ENCODE peak calls at places on chromosomes 16 and 17, in eight cellular contexts. One of them, this sample, is unnamed.

GRCh38 chr17:75142236-75142971 is 10.9 kb upstream of the NT5C start:
- DNase-seq in tibial nerve: no peak
- DNase-seq in GM06990: no peak
- DNase-seq in endothelial cell of umbilical vein: no peak
- DNase-seq in tibial artery: no peak
- DNase-seq in ovary: no peak
- DNase-seq in esophagus squamous epithelium: no peak
- DNase-seq in HCT116: no peak
- DNase-seq in this sample: no peak

GRCh38 chr17:41147531-41148204 is 2.0 kb downstream of the KRTAP4-5 start:
- DNase-seq in GM06990: no peak
- DNase-seq in tibial nerve: no peak
- DNase-seq in tibial artery: no peak
- DNase-seq in esophagus squamous epithelium: no peak
- DNase-seq in HCT116: no peak
- DNase-seq in ovary: no peak
- DNase-seq in endothelial cell of umbilical vein: no peak
- DNase-seq in this sample: no peak

GRCh38 chr16:85168732-85169256 is 56.5 kb upstream of the CIBAR2 start:
- DNase-seq in tibial artery: peak; percentile 70
- DNase-seq in endothelial cell of umbilical vein: no peak
- DNase-seq in HCT116: no peak
- DNase-seq in esophagus squamous epithelium: no peak
- DNase-seq in tibial nerve: peak; percentile 60
- DNase-seq in GM06990: no peak
- DNase-seq in ovary: peak; percentile 89
- DNase-seq in this sample: no peak

GRCh38 chr16:64627288-64627687 is 494.6 kb downstream of the CDH11 start:
- DNase-seq in ovary: no peak
- DNase-seq in tibial artery: no peak
- DNase-seq in GM06990: no peak
- DNase-seq in esophagus squamous epithelium: no peak
- DNase-seq in HCT116: no peak
- DNase-seq in endothelial cell of umbilical vein: no peak
- DNase-seq in tibial nerve: no peak
- DNase-seq in this sample: no peak

GRCh38 chr17:19753661-19754463 is 5.8 kb upstream of the ALDH3A1 start:
- DNase-seq in ovary: no peak
- DNase-seq in GM06990: no peak
- DNase-seq in tibial nerve: no peak
- DNase-seq in endothelial cell of umbilical vein: no peak
- DNase-seq in HCT116: peak; percentile 54
- DNase-seq in esophagus squamous epithelium: no peak
- DNase-seq in tibial artery: no peak
- DNase-seq in this sample: no peak

GRCh38 chr16:67110136-67110847 is 551 bp downstream of the PHAF1 start:
- DNase-seq in HCT116: no peak
- DNase-seq in esophagus squamous epithelium: no peak
- DNase-seq in tibial nerve: no peak
- DNase-seq in endothelial cell of umbilical vein: no peak
- DNase-seq in ovary: no peak
- DNase-seq in GM06990: no peak
- DNase-seq in tibial artery: peak; percentile 32
- DNase-seq in this sample: no peak

GRCh38 chr17:58348038-58348437 is 4.0 kb downstream of the SUPT4H1 start:
- DNase-seq in GM06990: no peak
- DNase-seq in ovary: no peak
- DNase-seq in endothelial cell of umbilical vein: no peak
- DNase-seq in tibial nerve: no peak
- DNase-seq in esophagus squamous epithelium: no peak
- DNase-seq in HCT116: no peak
- DNase-seq in tibial artery: no peak
- DNase-seq in this sample: no peak

GRCh38 chr16:82181456-82182185 is 11.6 kb upstream of the MPHOSPH6 start:
- DNase-seq in GM06990: no peak
- DNase-seq in ovary: no peak
- DNase-seq in esophagus squamous epithelium: no peak
- DNase-seq in endothelial cell of umbilical vein: no peak
- DNase-seq in HCT116: no peak
- DNase-seq in tibial artery: no peak
- DNase-seq in tibial nerve: no peak
- DNase-seq in this sample: no peak

GRCh38 chr17:49901460-49902331 is 53.8 kb upstream of the TAC4 start:
- DNase-seq in esophagus squamous epithelium: no peak
- DNase-seq in ovary: no peak
- DNase-seq in tibial nerve: no peak
- DNase-seq in HCT116: peak; percentile 13
- DNase-seq in tibial artery: no peak
- DNase-seq in endothelial cell of umbilical vein: no peak
- DNase-seq in GM06990: no peak
- DNase-seq in this sample: no peak

GRCh38 chr17:38982858-38983746 is 15.9 kb upstream of the FBXO47 start:
- DNase-seq in tibial nerve: no peak
- DNase-seq in HCT116: peak; percentile 53
- DNase-seq in endothelial cell of umbilical vein: peak; percentile 74
- DNase-seq in esophagus squamous epithelium: no peak
- DNase-seq in ovary: peak; percentile 39
- DNase-seq in tibial artery: peak; percentile 53
- DNase-seq in GM06990: no peak
- DNase-seq in this sample: no peak

GRCh38 chr17:15121426-15121825 is 143.7 kb downstream of the PMP22 start:
- DNase-seq in esophagus squamous epithelium: no peak
- DNase-seq in endothelial cell of umbilical vein: no peak
- DNase-seq in tibial artery: no peak
- DNase-seq in tibial nerve: no peak
- DNase-seq in HCT116: no peak
- DNase-seq in ovary: no peak
- DNase-seq in GM06990: no peak
- DNase-seq in this sample: no peak

GRCh38 chr17:41415833-41416335 is 8.5 kb downstream of the KRT37 start:
- DNase-seq in ovary: peak; percentile 72
- DNase-seq in esophagus squamous epithelium: no peak
- DNase-seq in GM06990: no peak
- DNase-seq in HCT116: no peak
- DNase-seq in tibial nerve: no peak
- DNase-seq in endothelial cell of umbilical vein: no peak
- DNase-seq in tibial artery: peak; percentile 58
- DNase-seq in this sample: no peak

GRCh38 chr16:14362774-14363371 is 267.2 kb downstream of the PARN start:
- DNase-seq in ovary: no peak
- DNase-seq in HCT116: no peak
- DNase-seq in GM06990: no peak
- DNase-seq in tibial nerve: no peak
- DNase-seq in tibial artery: no peak
- DNase-seq in endothelial cell of umbilical vein: no peak
- DNase-seq in esophagus squamous epithelium: no peak
- DNase-seq in this sample: no peak

GRCh38 chr16:78465730-78466129 is 366.3 kb downstream of the WWOX start:
- DNase-seq in esophagus squamous epithelium: no peak
- DNase-seq in HCT116: no peak
- DNase-seq in ovary: no peak
- DNase-seq in endothelial cell of umbilical vein: no peak
- DNase-seq in tibial nerve: no peak
- DNase-seq in tibial artery: no peak
- DNase-seq in GM06990: no peak
- DNase-seq in this sample: no peak
- TF ChIP-seq CTCF in esophagus squamous epithelium: no peak
- TF ChIP-seq CTCF in HCT116: no peak
- TF ChIP-seq CTCF in ovary: no peak
- TF ChIP-seq CTCF in endothelial cell of umbilical vein: no peak
- TF ChIP-seq CTCF in tibial nerve: no peak
- TF ChIP-seq CTCF in tibial artery: no peak
- TF ChIP-seq CTCF in GM06990: no peak
- TF ChIP-seq CTCF in this sample: no peak

DNA sequence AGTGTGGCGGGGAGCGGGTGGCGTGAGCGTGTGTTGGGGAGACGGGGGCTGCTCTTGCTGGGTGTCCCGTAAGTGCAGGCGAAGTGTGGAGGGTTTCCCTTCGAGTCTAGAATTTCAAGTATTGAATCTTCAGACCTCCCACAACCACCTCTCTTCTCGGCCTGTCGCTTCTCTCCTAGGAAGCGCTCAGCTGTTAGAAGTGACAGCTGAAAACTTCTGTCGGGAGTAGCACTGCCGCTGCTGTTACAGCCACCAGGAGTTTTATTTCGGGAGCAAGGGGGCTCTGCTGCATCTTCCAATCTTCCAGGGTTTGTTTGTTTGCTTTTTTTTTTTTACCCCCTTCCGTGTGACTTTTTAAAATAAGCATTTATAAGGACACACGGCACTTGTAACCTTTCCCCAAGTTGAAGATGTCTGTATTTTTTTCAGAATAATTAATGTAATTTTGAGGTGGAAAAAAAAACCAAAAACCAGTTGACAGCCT is 738 bp downstream of the RPS6KB1 start:
- DNase-seq in tibial artery: no peak
- DNase-seq in esophagus squamous epithelium: no peak
- DNase-seq in ovary: no peak
- DNase-seq in endothelial cell of umbilical vein: peak; percentile 44
- DNase-seq in GM06990: no peak
- DNase-seq in tibial nerve: no peak
- DNase-seq in HCT116: no peak
- DNase-seq in this sample: no peak
- H3K36me3 ChIP-seq in tibial artery: peaks cover 3% of the 10 kb centered on the region
- H3K36me3 ChIP-seq in esophagus squamous epithelium: no peaks in the 10 kb centered on the region
- H3K36me3 ChIP-seq in ovary: no peaks in the 10 kb centered on the region
- H3K36me3 ChIP-seq in endothelial cell of umbilical vein: no peaks in the 10 kb centered on the region
- H3K36me3 ChIP-seq in GM06990: no peaks in the 10 kb centered on the region
- H3K36me3 ChIP-seq in tibial nerve: peaks cover 21% of the 10 kb centered on the region
- H3K36me3 ChIP-seq in HCT116: peaks cover 5% of the 10 kb centered on the region
- H3K36me3 ChIP-seq in this sample: peaks cover 4% of the 10 kb centered on the region

GRCh38 chr16:72788269-72788809 is 259.6 kb downstream of the ZFHX3 start:
- DNase-seq in ovary: no peak
- DNase-seq in tibial artery: no peak
- DNase-seq in endothelial cell of umbilical vein: no peak
- DNase-seq in tibial nerve: no peak
- DNase-seq in HCT116: no peak
- DNase-seq in esophagus squamous epithelium: no peak
- DNase-seq in GM06990: no peak
- DNase-seq in this sample: no peak
- H3K4me3 ChIP-seq in ovary: peak overlapping the region; percentile 55
- H3K4me3 ChIP-seq in tibial artery: peak overlapping the region; percentile 62
- H3K4me3 ChIP-seq in endothelial cell of umbilical vein: no peak overlapping the region
- H3K4me3 ChIP-seq in tibial nerve: no peak overlapping the region
- H3K4me3 ChIP-seq in HCT116: no peak overlapping the region
- H3K4me3 ChIP-seq in esophagus squamous epithelium: peak overlapping the region; percentile 49
- H3K4me3 ChIP-seq in GM06990: no peak overlapping the region
- H3K4me3 ChIP-seq in this sample: peak overlapping the region; percentile 85

DNA sequence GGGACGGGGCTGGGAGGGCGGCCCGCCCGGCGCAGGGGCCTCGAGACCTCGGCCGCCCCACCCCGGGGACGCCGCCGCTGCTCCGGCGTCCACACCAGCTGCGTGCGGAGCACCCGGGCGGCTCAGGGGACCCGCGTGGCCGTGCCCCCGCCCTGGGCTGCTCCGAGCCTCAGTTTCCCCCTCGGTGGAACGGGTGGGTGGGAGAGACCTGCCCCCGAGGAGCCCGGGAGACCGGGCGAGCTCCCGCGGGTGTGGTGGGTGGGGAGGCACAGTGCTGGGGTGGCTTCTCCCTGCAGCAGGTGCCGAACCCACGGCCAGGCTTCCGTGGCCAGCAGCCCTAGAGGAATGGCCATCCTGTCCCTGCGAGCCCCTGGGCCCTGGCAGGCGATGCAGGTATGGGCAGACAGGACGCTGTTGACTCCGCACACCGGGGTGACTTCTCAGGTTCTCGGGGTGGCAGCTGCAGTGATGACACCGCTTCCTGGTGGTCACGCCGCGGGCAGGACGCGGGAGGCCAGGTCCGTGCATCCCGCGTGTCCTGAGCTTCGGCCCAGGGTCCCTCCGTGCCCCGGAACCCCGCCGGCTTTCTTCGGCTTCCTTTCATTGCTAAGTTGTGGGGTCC is 677 bp downstream of the DEF8 start:
- DNase-seq in tibial nerve: no peak
- DNase-seq in ovary: no peak
- DNase-seq in endothelial cell of umbilical vein: no peak
- DNase-seq in GM06990: no peak
- DNase-seq in tibial artery: no peak
- DNase-seq in HCT116: no peak
- DNase-seq in esophagus squamous epithelium: no peak
- DNase-seq in this sample: no peak
- TF ChIP-seq CTCF in tibial nerve: no peak
- TF ChIP-seq CTCF in ovary: no peak
- TF ChIP-seq CTCF in endothelial cell of umbilical vein: no peak
- TF ChIP-seq CTCF in GM06990: no peak
- TF ChIP-seq CTCF in tibial artery: no peak
- TF ChIP-seq CTCF in HCT116: no peak
- TF ChIP-seq CTCF in esophagus squamous epithelium: no peak
- TF ChIP-seq CTCF in this sample: no peak

GRCh38 chr17:5364696-5365095 is 54.8 kb downstream of the NUP88 start:
- DNase-seq in GM06990: no peak
- DNase-seq in tibial artery: no peak
- DNase-seq in HCT116: no peak
- DNase-seq in esophagus squamous epithelium: no peak
- DNase-seq in tibial nerve: no peak
- DNase-seq in ovary: no peak
- DNase-seq in endothelial cell of umbilical vein: no peak
- DNase-seq in this sample: no peak

GRCh38 chr17:5361426-5361825 is 58.0 kb downstream of the NUP88 start:
- DNase-seq in tibial nerve: no peak
- DNase-seq in ovary: no peak
- DNase-seq in esophagus squamous epithelium: no peak
- DNase-seq in endothelial cell of umbilical vein: no peak
- DNase-seq in tibial artery: no peak
- DNase-seq in HCT116: no peak
- DNase-seq in GM06990: no peak
- DNase-seq in this sample: no peak

GRCh38 chr17:5365831-5366230 is 53.6 kb downstream of the NUP88 start:
- DNase-seq in tibial nerve: no peak
- DNase-seq in esophagus squamous epithelium: no peak
- DNase-seq in HCT116: no peak
- DNase-seq in tibial artery: no peak
- DNase-seq in GM06990: no peak
- DNase-seq in endothelial cell of umbilical vein: no peak
- DNase-seq in ovary: no peak
- DNase-seq in this sample: no peak

GRCh38 chr17:5362162-5362811 is 57.2 kb downstream of the NUP88 start:
- DNase-seq in endothelial cell of umbilical vein: no peak
- DNase-seq in tibial nerve: no peak
- DNase-seq in HCT116: no peak
- DNase-seq in ovary: no peak
- DNase-seq in tibial artery: no peak
- DNase-seq in esophagus squamous epithelium: no peak
- DNase-seq in GM06990: no peak
- DNase-seq in this sample: no peak

DNA sequence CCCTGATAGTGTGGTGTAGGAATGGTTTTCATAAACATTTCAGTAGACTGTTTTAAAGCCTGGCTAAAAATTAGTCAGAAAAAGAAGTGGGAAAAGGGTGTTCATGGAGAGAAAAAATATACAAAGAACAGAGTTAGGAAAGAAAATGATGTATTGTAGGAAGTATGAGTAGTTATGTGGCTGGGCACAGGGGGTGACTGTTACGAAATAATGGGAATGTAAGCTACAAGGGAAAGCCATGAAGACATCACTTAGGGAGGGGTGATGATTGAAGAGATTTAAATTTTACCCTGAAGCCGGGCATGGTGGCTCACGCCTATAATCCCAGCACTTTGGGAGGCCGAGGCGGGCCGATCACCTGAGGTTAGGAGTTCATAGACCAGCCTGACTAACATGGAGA is 55.3 kb downstream of the NUP88 start:
- DNase-seq in ovary: no peak
- DNase-seq in HCT116: no peak
- DNase-seq in tibial nerve: no peak
- DNase-seq in tibial artery: no peak
- DNase-seq in endothelial cell of umbilical vein: no peak
- DNase-seq in esophagus squamous epithelium: no peak
- DNase-seq in GM06990: no peak
- DNase-seq in this sample: no peak
- H3K36me3 ChIP-seq in ovary: no peaks in the 10 kb centered on the region
- H3K36me3 ChIP-seq in HCT116: peaks cover 28% of the 10 kb centered on the region
- H3K36me3 ChIP-seq in tibial nerve: peaks cover 75% of the 10 kb centered on the region
- H3K36me3 ChIP-seq in tibial artery: peaks cover 60% of the 10 kb centered on the region
- H3K36me3 ChIP-seq in endothelial cell of umbilical vein: peaks cover 16% of the 10 kb centered on the region
- H3K36me3 ChIP-seq in esophagus squamous epithelium: no peaks in the 10 kb centered on the region
- H3K36me3 ChIP-seq in GM06990: peaks cover 16% of the 10 kb centered on the region
- H3K36me3 ChIP-seq in this sample: peaks cover 21% of the 10 kb centered on the region

This sample was measured in thoracic aorta.